ENCODE peak calls at places on chromosomes 2 and 18, in ten cellular contexts. D is OCI-LY7, J is MM.1S, V is AG04450, G is fibroblast of lung, F is neural progenitor cell, Q is cardiac muscle cell, X is Panc1, U is colonic mucosa, W is foreskin keratinocyte. N is an unnamed sample.
A peak's percentile ranks its signal among the peaks of the same experiment; 100 is the strongest.

GRCh38 chr2:85793584-85793983 is 39.8 kb downstream of the ATOH8 start:
- DNase-seq in G (no peak), D (no peak), J (no peak), F (no peak), W (no peak), V (no peak), Q (no peak), U (no peak), X (no peak), N (no peak)

GRCh38 chr2:107585851-107586250 is 240.8 kb upstream of the RGPD4 start:
- DNase-seq in U (no peak), X (no peak), V (no peak), J (no peak), W (peak; percentile 59), F (no peak), D (no peak), Q (no peak), G (peak; percentile 68), N (peak; percentile 21)

GRCh38 chr2:197893403-197894177 is 89.2 kb downstream of the PLCL1 start:
- DNase-seq in W (no peak), Q (no peak), F (no peak), G (no peak), V (no peak), J (peak; percentile 32), U (no peak), D (no peak), X (no peak), N (no peak)

GRCh38 chr18:28357785-28358401 is 181.0 kb upstream of the CDH2 start:
- DNase-seq in U (no peak), W (no peak), X (no peak), Q (peak; percentile 6), V (no peak), D (no peak), G (no peak), F (peak; percentile 42), J (no peak), N (no peak)

GRCh38 chr2:85083092-85083491 is 50.1 kb upstream of the TCF7L1 start:
- DNase-seq in F (no peak), X (no peak), W (no peak), Q (no peak), V (no peak), U (no peak), G (no peak), D (no peak), J (no peak), N (no peak)

GRCh38 chr2:214902273-214902672 is 92.8 kb upstream of the BARD1 start:
- DNase-seq in D (peak; percentile 93), V (no peak), Q (no peak), U (no peak), J (peak; percentile 76), G (no peak), F (peak; percentile 80), X (no peak), W (no peak), N (no peak)

GRCh38 chr18:34594243-34594642 is 115.9 kb upstream of the DTNA start:
- DNase-seq in U (no peak), Q (no peak), J (no peak), D (no peak), F (no peak), G (no peak), W (no peak), X (no peak), V (no peak), N (no peak)

GRCh38 chr2:167534443-167534842 is 646.2 kb downstream of the XIRP2 start:
- DNase-seq in J (no peak), G (peak; percentile 41), V (no peak), D (no peak), X (no peak), F (no peak), U (no peak), W (no peak), Q (no peak), N (no peak)

GRCh38 chr2:239579524-239580198 is 178.8 kb upstream of the HDAC4 start:
- DNase-seq in X (no peak), W (no peak), F (no peak), V (no peak), J (no peak), D (no peak), U (no peak), G (no peak), Q (no peak), N (no peak)

GRCh38 chr2:162890690-162891311 is 52.2 kb upstream of the KCNH7 start:
- DNase-seq in D (peak; percentile 40), X (peak; percentile 47), W (peak; percentile 65), Q (peak; percentile 74), F (peak; percentile 73), G (peak; percentile 67), J (peak; percentile 65), V (no peak), U (no peak), N (peak; percentile 48)

GRCh38 chr18:61992923-61993322 is 100.1 kb upstream of the RNF152 start:
- DNase-seq in Q (no peak), D (no peak), U (no peak), J (peak; percentile 29), V (no peak), W (peak; percentile 53), F (no peak), G (peak; percentile 83), X (no peak), N (no peak)
- H3K27ac ChIP-seq in Q (no peak overlapping the region), D (no peak overlapping the region), U (no peak overlapping the region), J (no peak overlapping the region), V (peak overlapping the region; percentile 84), W (peak overlapping the region; percentile 80), F (no peak overlapping the region), G (peak overlapping the region; percentile 62), X (no peak overlapping the region), N (no peak overlapping the region)

GRCh38 chr2:26438526-26438925 is 36.8 kb downstream of the DRC1 start:
- DNase-seq in W (no peak), V (no peak), Q (no peak), G (peak; percentile 69), F (no peak), J (no peak), X (no peak), U (no peak), D (no peak), N (no peak)
- TF ChIP-seq CTCF in W (no peak), V (no peak), Q (no peak), G (no peak), F (no peak), J (no peak), X (no peak), U (no peak), D (no peak), N (no peak)

GRCh38 chr2:159281002-159281401 is 5.5 kb downstream of the WDSUB1 start:
- DNase-seq in X (no peak), W (no peak), Q (no peak), U (no peak), V (no peak), D (no peak), J (no peak), G (no peak), F (no peak), N (no peak)
- H3K27ac ChIP-seq in X (no peak overlapping the region), W (no peak overlapping the region), Q (no peak overlapping the region), U (no peak overlapping the region), V (no peak overlapping the region), D (no peak overlapping the region), J (no peak overlapping the region), G (no peak overlapping the region), F (no peak overlapping the region), N (no peak overlapping the region)

DNA sequence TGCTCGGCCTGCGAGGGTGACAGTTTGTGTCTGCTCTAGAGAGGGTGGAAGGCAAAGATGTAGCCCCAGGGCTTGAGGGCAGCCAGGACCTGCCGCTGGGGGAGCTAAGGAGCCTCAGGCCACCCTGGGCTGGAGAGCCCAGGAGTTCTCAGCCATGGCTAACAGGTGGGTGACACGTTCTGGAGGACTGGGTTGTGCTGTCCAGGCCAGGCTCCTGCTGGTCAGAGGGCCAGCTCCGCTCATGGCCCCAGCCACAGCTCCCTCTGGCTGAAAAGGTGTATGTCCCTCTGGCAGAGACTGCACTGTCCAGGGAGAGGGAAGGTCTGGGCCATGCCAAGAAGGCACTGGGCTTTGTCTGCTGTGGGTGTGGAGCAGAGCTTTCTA is 19.2 kb downstream of the TMEM185B start:
- DNase-seq in W (no peak), Q (no peak), F (no peak), X (no peak), U (no peak), G (no peak), V (no peak), J (no peak), D (no peak), N (no peak)
- TF ChIP-seq CTCF in W (peak; percentile 22), Q (peak; percentile 20), F (peak; percentile 13), X (peak; percentile 56), U (no peak), G (no peak), V (no peak), J (peak; percentile 36), D (no peak), N (no peak)

DNA sequence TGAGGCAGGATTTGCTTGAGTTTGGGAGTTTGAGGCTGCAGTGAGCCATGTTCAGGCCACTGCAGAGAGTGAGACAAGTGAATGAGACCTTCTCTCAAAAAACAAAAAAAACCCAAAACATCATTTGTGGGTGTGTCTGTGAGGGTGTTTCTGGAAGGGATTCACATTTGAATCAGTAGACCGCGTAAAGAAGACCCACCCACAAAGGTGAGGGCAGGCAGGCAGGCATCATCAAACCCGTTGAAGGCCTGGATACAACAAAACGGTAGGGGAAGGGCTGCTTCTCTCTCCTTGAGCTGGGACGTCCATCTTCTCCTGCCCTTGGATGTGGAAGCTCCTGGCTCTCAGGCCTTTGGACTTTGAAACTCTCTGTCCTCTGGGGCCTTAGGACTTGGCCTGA is 25.4 kb downstream of the CDKL4 start:
- DNase-seq in D (no peak), G (no peak), J (no peak), Q (no peak), F (no peak), V (no peak), W (no peak), X (no peak), U (no peak), N (no peak)
- H3K27ac ChIP-seq in D (no peak overlapping the region), G (no peak overlapping the region), J (no peak overlapping the region), Q (no peak overlapping the region), F (no peak overlapping the region), V (no peak overlapping the region), W (no peak overlapping the region), X (no peak overlapping the region), U (no peak overlapping the region), N (no peak overlapping the region)

DNA sequence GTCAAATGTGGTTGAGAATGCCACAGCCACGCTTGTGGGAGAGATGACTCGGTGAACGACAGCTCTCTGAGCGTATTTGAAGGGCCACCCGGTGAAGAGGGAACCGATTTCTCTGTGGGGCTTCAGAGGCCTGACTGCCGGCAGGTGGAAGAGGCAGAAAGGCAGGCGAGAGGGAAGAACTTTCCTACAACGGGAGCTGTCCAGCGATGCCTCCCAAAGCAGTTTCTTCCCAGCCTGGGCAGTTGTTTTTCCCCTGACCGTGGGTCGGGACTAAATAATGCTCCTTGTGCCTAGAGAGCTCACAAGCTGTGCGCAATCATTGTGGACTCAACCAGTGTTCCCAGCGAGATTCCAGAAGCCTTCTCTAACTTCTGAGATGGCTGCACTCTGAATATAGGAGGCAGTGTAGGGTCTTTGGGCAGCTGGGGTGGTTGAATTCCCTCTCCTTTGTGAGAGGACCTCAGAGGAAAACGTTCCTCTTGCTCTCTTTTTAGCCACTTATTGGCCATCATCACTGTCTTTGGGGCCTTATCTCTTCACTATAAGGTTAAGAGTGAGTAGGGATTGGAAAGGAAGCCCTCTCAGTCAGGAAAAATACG is 702 bp downstream of the SEC11C start:
- DNase-seq in G (peak; percentile 53), F (peak; percentile 64), Q (peak; percentile 83), X (no peak), U (peak; percentile 30), D (no peak), J (peak; percentile 20), V (no peak), W (peak; percentile 44), N (peak; percentile 34)
- TF ChIP-seq CTCF in G (no peak), F (no peak), Q (no peak), X (no peak), U (no peak), D (no peak), J (no peak), V (no peak), W (no peak), N (no peak)

GRCh38 chr2:41605914-41606313 is 441.9 kb upstream of the PKDCC start:
- DNase-seq in W (no peak), D (no peak), U (no peak), F (no peak), V (no peak), Q (no peak), G (no peak), X (no peak), J (no peak), N (no peak)
- H3K27ac ChIP-seq in W (no peak overlapping the region), D (no peak overlapping the region), U (no peak overlapping the region), F (no peak overlapping the region), V (no peak overlapping the region), Q (no peak overlapping the region), G (no peak overlapping the region), X (no peak overlapping the region), J (no peak overlapping the region), N (no peak overlapping the region)

N was measured in RWPE1.